ENCODE peak calls at places on chromosome 1, in ten cellular contexts. E, H, G, W, D, I, S, J, R and V are unnamed samples.

GRCh38 chr1:17280894-17281293 is 27.1 kb upstream of the PADI4 start:
- DNase-seq in E (no peak), H (no peak), G (no peak), W (no peak), D (no peak), I (no peak), S (no peak), J (no peak), R (no peak), V (no peak)

GRCh38 chr1:111735858-111736544 is 3.2 kb downstream of the INKA2 start:
- DNase-seq in E (no peak), H (peak), G (no peak), W (no peak), D (no peak), I (no peak), S (peak), J (no peak), R (no peak), V (no peak)

GRCh38 chr1:1304331-1305299 is 3.1 kb downstream of the ACAP3 start:
- DNase-seq in E (no peak), H (peak), G (no peak), W (no peak), D (peak), I (peak), S (peak), J (peak), R (peak), V (peak)

GRCh38 chr1:103170608-103171007 is 62.3 kb upstream of the COL11A1 start:
- DNase-seq in E (no peak), H (no peak), G (no peak), W (no peak), D (peak), I (no peak), S (no peak), J (no peak), R (no peak), V (no peak)

GRCh38 chr1:73310797-73311381 is 887.1 kb downstream of the LRRIQ3 start:
- DNase-seq in E (no peak), H (no peak), G (no peak), W (no peak), D (no peak), I (no peak), S (no peak), J (no peak), R (no peak), V (no peak)

GRCh38 chr1:10704383-10704882 is 92.0 kb downstream of the CASZ1 start:
- DNase-seq in E (no peak), H (peak), G (no peak), W (no peak), D (no peak), I (no peak), S (no peak), J (no peak), R (no peak), V (no peak)

GRCh38 chr1:114431026-114431425 is 80.0 kb downstream of the TRIM33 start:
- DNase-seq in E (no peak), H (no peak), G (no peak), W (no peak), D (no peak), I (no peak), S (no peak), J (no peak), R (no peak), V (no peak)

GRCh38 chr1:183515002-183515689 is 42.8 kb downstream of the SMG7 start:
- DNase-seq in E (no peak), H (no peak), G (no peak), W (no peak), D (peak), I (peak), S (peak), J (no peak), R (peak), V (no peak)